ENCODE peak calls at places on chromosomes 5 and 9, in seven cellular contexts. T is omental fat pad; A is WERI-Rb-1; J is WTC11; E is astrocyte of the cerebellum; I is CD4-positive, alpha-beta T cell; M is lower lobe of right lung. Y is an unnamed sample.

GRCh38 chr5:155836404-155836803 is 490.6 kb upstream of the SGCD start:
- DNase-seq in T (no peak), A (no peak), J (no peak), E (no peak), I (no peak), M (no peak), Y (no peak)

GRCh38 chr5:67426961-67427630 is 230.5 kb upstream of the CD180 start:
- DNase-seq in T (no peak), A (no peak), J (no peak), E (no peak), I (no peak), M (no peak), Y (no peak)

GRCh38 chr9:135069556-135070197 is 17.8 kb upstream of the OLFM1 start:
- DNase-seq in T (no peak), A (no peak), J (no peak), E (no peak), I (no peak), M (peak), Y (no peak)

GRCh38 chr9:133050142-133050541 is 11.6 kb upstream of the CEL start:
- DNase-seq in T (no peak), A (no peak), J (no peak), E (peak), I (no peak), M (no peak), Y (no peak)

GRCh38 chr9:120770923-120771322 is 22.3 kb downstream of the FBXW2 start:
- DNase-seq in T (no peak), A (no peak), J (no peak), E (no peak), I (no peak), M (no peak), Y (no peak)

GRCh38 chr5:124161286-124161685 is 585.2 kb downstream of the ZNF608 start:
- DNase-seq in T (no peak), A (no peak), J (no peak), E (no peak), I (no peak), M (no peak), Y (no peak)

GRCh38 chr9:109411818-109412352 is 86.2 kb downstream of the PTPN3 start:
- DNase-seq in T (no peak), A (peak), J (no peak), E (peak), I (no peak), M (no peak), Y (no peak)

GRCh38 chr9:41229408-41230401 is 40.6 kb upstream of the ZNG1F start:
- DNase-seq in T (peak), A (no peak), J (peak), E (no peak), I (no peak), M (peak), Y (no peak)

GRCh38 chr9:137185921-137186320 is 2.4 kb downstream of the ANAPC2 start:
- DNase-seq in T (no peak), A (no peak), J (no peak), E (no peak), I (no peak), M (no peak), Y (no peak)

GRCh38 chr9:99259231-99259918 is 37.3 kb downstream of the SEC61B start:
- DNase-seq in T (peak), A (no peak), J (peak), E (no peak), I (peak), M (peak), Y (peak)

GRCh38 chr9:130663258-130664171 is 879 bp upstream of the PRDM12 start:
- DNase-seq in T (no peak), A (peak), J (peak), E (no peak), I (no peak), M (no peak), Y (no peak)

GRCh38 chr5:138230981-138231589 is 18.0 kb upstream of the CDC23 start:
- DNase-seq in T (no peak), A (no peak), J (no peak), E (no peak), I (no peak), M (no peak), Y (no peak)

GRCh38 chr9:4596165-4596922 is 65.8 kb upstream of the PLPP6 start:
- DNase-seq in T (no peak), A (no peak), J (no peak), E (no peak), I (peak), M (no peak), Y (no peak)

GRCh38 chr5:13624283-13625074 is 320.0 kb downstream of the DNAH5 start:
- DNase-seq in T (no peak), A (no peak), J (no peak), E (no peak), I (no peak), M (no peak), Y (no peak)

GRCh38 chr5:56369333-56369947 is 136.3 kb upstream of the ANKRD55 start:
- DNase-seq in T (no peak), A (no peak), J (no peak), E (no peak), I (no peak), M (no peak), Y (no peak)

GRCh38 chr9:130687615-130688014 is 6.0 kb upstream of the EXOSC2 start:
- DNase-seq in T (no peak), A (no peak), J (no peak), E (no peak), I (no peak), M (no peak), Y (no peak)

GRCh38 chr5:74288448-74289109 is 351.9 kb downstream of the ENC1 start:
- DNase-seq in T (no peak), A (no peak), J (no peak), E (no peak), I (no peak), M (no peak), Y (no peak)

GRCh38 chr9:10260501-10260900 is 352.3 kb downstream of the PTPRD start:
- DNase-seq in T (no peak), A (no peak), J (no peak), E (no peak), I (no peak), M (no peak), Y (no peak)

GRCh38 chr5:113660848-113661247 is 147.4 kb downstream of the YTHDC2 start:
- DNase-seq in T (no peak), A (no peak), J (no peak), E (no peak), I (no peak), M (no peak), Y (no peak)

GRCh38 chr9:98280574-98280973 is 25.1 kb upstream of the TBC1D2 start:
- DNase-seq in T (no peak), A (peak), J (no peak), E (no peak), I (no peak), M (no peak), Y (no peak)

GRCh38 chr5:132733499-132734148 is 3.7 kb downstream of the KIF3A start:
- DNase-seq in T (no peak), A (no peak), J (no peak), E (no peak), I (no peak), M (no peak), Y (no peak)

GRCh38 chr5:65264420-65264819 is 217.3 kb downstream of the ADAMTS6 start:
- DNase-seq in T (no peak), A (no peak), J (no peak), E (no peak), I (no peak), M (no peak), Y (no peak)

GRCh38 chr5:162752612-162753011 is 684.8 kb upstream of the CCNG1 start:
- DNase-seq in T (no peak), A (no peak), J (no peak), E (no peak), I (no peak), M (no peak), Y (no peak)

GRCh38 chr5:159448-160172 is 31.7 kb upstream of the LRRC14B start:
- DNase-seq in T (no peak), A (no peak), J (no peak), E (peak), I (no peak), M (no peak), Y (no peak)

GRCh38 chr5:1476967-1477310 is 31.7 kb upstream of the SLC6A3 start:
- DNase-seq in T (no peak), A (no peak), J (no peak), E (no peak), I (no peak), M (no peak), Y (no peak)

GRCh38 chr9:129834489-129835127 is 467 bp downstream of the C9orf78 start:
- DNase-seq in T (peak), A (no peak), J (no peak), E (no peak), I (peak), M (no peak), Y (peak)

GRCh38 chr9:121281614-121282291 is 13.8 kb downstream of the GSN start:
- DNase-seq in T (peak), A (peak), J (no peak), E (no peak), I (no peak), M (peak), Y (no peak)

GRCh38 chr5:91132552-91132951 is 250.6 kb downstream of the ARRDC3 start:
- DNase-seq in T (no peak), A (no peak), J (no peak), E (no peak), I (no peak), M (no peak), Y (no peak)

GRCh38 chr5:125032286-125032685 is 285.8 kb upstream of the ZNF608 start:
- DNase-seq in T (no peak), A (peak), J (no peak), E (no peak), I (no peak), M (no peak), Y (no peak)

GRCh38 chr9:105333811-105334210 is 89.4 kb downstream of the SLC44A1 start:
- DNase-seq in T (no peak), A (no peak), J (no peak), E (no peak), I (no peak), M (no peak), Y (no peak)

DNA sequence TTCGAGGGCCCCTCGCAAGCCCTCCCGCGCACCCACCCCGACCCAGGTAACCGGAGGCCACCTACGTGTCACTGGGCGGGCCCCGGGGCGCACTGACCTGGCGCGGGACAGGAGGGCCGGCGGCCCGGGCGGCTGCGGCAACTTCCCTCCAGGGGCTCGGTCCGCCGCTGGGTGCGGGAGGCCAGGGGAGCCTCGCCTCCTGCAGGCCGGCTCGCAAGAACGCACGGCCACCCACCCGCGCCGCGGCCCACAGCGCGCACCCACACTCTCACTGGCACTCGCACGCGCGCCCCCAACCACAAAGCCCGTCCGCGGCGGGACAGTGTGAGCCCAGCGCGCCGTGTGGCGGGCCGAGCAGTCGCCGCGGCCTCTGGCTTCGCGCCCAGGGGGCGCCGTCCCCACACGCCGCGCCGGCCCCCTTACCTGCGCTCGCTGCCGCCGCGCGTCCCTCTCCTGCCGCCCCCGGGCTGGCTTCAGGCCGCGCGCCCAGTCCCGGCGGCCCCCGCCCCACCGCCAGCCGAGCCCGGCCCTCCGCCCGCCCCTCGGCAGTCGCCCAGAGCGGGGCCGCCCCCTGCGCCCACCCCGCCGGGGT is 430 bp downstream of the LPAR1 start:
- DNase-seq in T (no peak), A (peak), J (peak), E (no peak), I (no peak), M (peak), Y (no peak)
- TF ChIP-seq CTCF in T (no peak), A (peak), J (peak), E (no peak), I (no peak), M (peak), Y (no peak)

GRCh38 chr5:59525310-59525709 is 368.2 kb downstream of the PDE4D start:
- DNase-seq in T (no peak), A (no peak), J (no peak), E (no peak), I (no peak), M (no peak), Y (no peak)

GRCh38 chr5:59522201-59522831 is 371.2 kb downstream of the PDE4D start:
- DNase-seq in T (no peak), A (no peak), J (no peak), E (no peak), I (no peak), M (no peak), Y (no peak)

GRCh38 chr5:59528226-59528862 is 365.2 kb downstream of the PDE4D start:
- DNase-seq in T (no peak), A (no peak), J (no peak), E (no peak), I (no peak), M (no peak), Y (no peak)

GRCh38 chr5:59529286-59529685 is 364.2 kb downstream of the PDE4D start:
- DNase-seq in T (no peak), A (no peak), J (no peak), E (no peak), I (no peak), M (no peak), Y (no peak)

DNA sequence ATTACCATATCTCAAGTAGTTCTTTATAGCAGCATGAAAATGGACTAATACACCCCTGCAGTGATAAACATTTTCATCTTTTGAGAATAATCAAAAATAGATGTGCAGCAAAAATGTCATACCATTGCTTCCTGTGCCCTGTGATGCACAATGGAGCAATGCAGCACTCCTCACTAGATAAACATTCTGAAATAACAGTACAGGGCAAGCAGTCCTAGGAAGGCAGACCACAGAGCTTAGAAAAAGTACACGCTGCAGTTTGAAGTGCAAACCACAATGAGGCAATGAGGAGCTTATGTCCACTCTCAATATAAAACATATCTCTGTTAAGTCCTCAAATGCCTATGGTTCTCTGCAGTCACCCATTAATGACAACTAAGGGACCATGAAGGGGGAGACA is 367.6 kb downstream of the PDE4D start:
- DNase-seq in T (no peak), A (no peak), J (no peak), E (peak), I (no peak), M (no peak), Y (no peak)
- TF ChIP-seq CTCF in T (no peak), A (no peak), J (no peak), E (peak), I (no peak), M (no peak), Y (no peak)

GRCh38 chr5:142242272-142242671 is 82.5 kb downstream of the SPRY4 start:
- DNase-seq in T (no peak), A (no peak), J (no peak), E (no peak), I (no peak), M (no peak), Y (no peak)
- TF ChIP-seq CTCF in T (no peak), A (no peak), J (no peak), E (no peak), I (no peak), M (no peak), Y (no peak)

GRCh38 chr5:40017918-40018317 is 593.1 kb upstream of the DAB2 start:
- DNase-seq in T (no peak), A (no peak), J (no peak), E (no peak), I (no peak), M (no peak), Y (no peak)

GRCh38 chr5:40017151-40017550 is 592.4 kb upstream of the DAB2 start:
- DNase-seq in T (no peak), A (no peak), J (no peak), E (no peak), I (no peak), M (no peak), Y (no peak)

GRCh38 chr5:40022057-40022456 is 597.3 kb upstream of the DAB2 start:
- DNase-seq in T (no peak), A (no peak), J (no peak), E (no peak), I (no peak), M (no peak), Y (no peak)

GRCh38 chr5:40021007-40021406 is 596.2 kb upstream of the DAB2 start:
- DNase-seq in T (no peak), A (no peak), J (no peak), E (no peak), I (no peak), M (no peak), Y (no peak)
- TF ChIP-seq CTCF in T (no peak), A (no peak), J (no peak), E (no peak), I (no peak), M (no peak), Y (no peak)

Y was measured in natural killer cell.